ENCODE peak calls at places on chromosomes 12 and 14, in seven cellular contexts. Q, C, T, D, E, M and U are unnamed samples.

GRCh38 chr12:100348657-100349454 is 8.0 kb upstream of the SLC17A8 start:
- DNase-seq in Q (no peak), C (peak; percentile 55), T (peak; percentile 33), D (no peak), E (peak; percentile 54), M (no peak), U (peak; percentile 64)

GRCh38 chr14:90837355-90837754 is 21.1 kb upstream of the TTC7B start:
- DNase-seq in Q (no peak), C (no peak), T (no peak), D (no peak), E (no peak), M (no peak), U (no peak)

GRCh38 chr12:71780207-71780822 is 25.7 kb downstream of the RAB21 start:
- DNase-seq in Q (peak; percentile 27), C (peak; percentile 43), T (peak; percentile 16), D (no peak), E (peak; percentile 20), M (no peak), U (peak; percentile 68)

GRCh38 chr12:716506-716905 is 35.9 kb upstream of the WNK1 start:
- DNase-seq in Q (peak; percentile 19), C (no peak), T (no peak), D (no peak), E (no peak), M (no peak), U (no peak)

GRCh38 chr12:12613334-12613733 is 1.7 kb downstream of the CREBL2 start:
- DNase-seq in Q (no peak), C (no peak), T (no peak), D (no peak), E (no peak), M (no peak), U (no peak)

GRCh38 chr12:5567021-5567744 is 135.3 kb downstream of the NTF3 start:
- DNase-seq in Q (no peak), C (peak; percentile 19), T (no peak), D (no peak), E (no peak), M (no peak), U (no peak)

GRCh38 chr12:95582230-95583058 is 31.2 kb upstream of the USP44 start:
- DNase-seq in Q (no peak), C (peak; percentile 43), T (peak; percentile 51), D (no peak), E (peak; percentile 37), M (no peak), U (no peak)

GRCh38 chr14:23435540-23436326 is at the start of gene MYH7:
- DNase-seq in Q (no peak), C (no peak), T (no peak), D (no peak), E (peak; percentile 94), M (no peak), U (no peak)

GRCh38 chr14:22552001-22552826 is 36.8 kb downstream of the DAD1 start:
- DNase-seq in Q (no peak), C (no peak), T (no peak), D (no peak), E (no peak), M (no peak), U (no peak)

GRCh38 chr12:65229441-65229840 is 49.0 kb upstream of the MSRB3 start:
- DNase-seq in Q (no peak), C (no peak), T (no peak), D (no peak), E (no peak), M (no peak), U (no peak)

GRCh38 chr12:49068879-49069506 is 786 bp downstream of the RHEBL1 start:
- DNase-seq in Q (no peak), C (no peak), T (no peak), D (peak; percentile 58), E (no peak), M (no peak), U (no peak)

GRCh38 chr12:70154087-70154486 is 89.1 kb upstream of the CNOT2 start:
- DNase-seq in Q (no peak), C (no peak), T (peak; percentile 1), D (no peak), E (no peak), M (no peak), U (no peak)

GRCh38 chr12:107917912-107918800 is 143.7 kb downstream of the ASCL4 start:
- DNase-seq in Q (peak; percentile 23), C (peak; percentile 69), T (peak; percentile 32), D (no peak), E (peak; percentile 23), M (no peak), U (peak; percentile 75)

GRCh38 chr12:83210933-83211332 is 524.2 kb downstream of the TMTC2 start:
- DNase-seq in Q (no peak), C (no peak), T (no peak), D (no peak), E (no peak), M (no peak), U (no peak)

GRCh38 chr14:55399912-55400311 is 11.7 kb downstream of the ATG14 start:
- DNase-seq in Q (no peak), C (no peak), T (no peak), D (no peak), E (no peak), M (no peak), U (no peak)

GRCh38 chr12:63978519-63978918 is 134.0 kb downstream of the SRGAP1 start:
- DNase-seq in Q (no peak), C (no peak), T (peak; percentile 58), D (no peak), E (peak; percentile 4), M (no peak), U (peak; percentile 7)

GRCh38 chr14:92456215-92457017 is 57.2 kb upstream of the RIN3 start:
- DNase-seq in Q (peak; percentile 34), C (peak; percentile 55), T (peak; percentile 50), D (peak; percentile 67), E (peak; percentile 59), M (no peak), U (peak; percentile 74)

GRCh38 chr14:69363055-69363454 is 35.0 kb downstream of the ERH start:
- DNase-seq in Q (no peak), C (peak; percentile 78), T (no peak), D (no peak), E (peak; percentile 6), M (no peak), U (no peak)

GRCh38 chr14:73168274-73168673 is 32.0 kb downstream of the PSEN1 start:
- DNase-seq in Q (no peak), C (no peak), T (no peak), D (no peak), E (no peak), M (no peak), U (no peak)

GRCh38 chr12:25416516-25416915 is 136.6 kb downstream of the LMNTD1 start:
- DNase-seq in Q (no peak), C (no peak), T (no peak), D (no peak), E (no peak), M (no peak), U (no peak)

GRCh38 chr12:112962561-112962960 is 15.8 kb upstream of the OAS2 start:
- DNase-seq in Q (no peak), C (no peak), T (no peak), D (no peak), E (no peak), M (no peak), U (no peak)

GRCh38 chr12:94649349-94650142 is 811 bp downstream of the TMCC3 start:
- DNase-seq in Q (no peak), C (peak; percentile 82), T (no peak), D (peak; percentile 76), E (no peak), M (no peak), U (peak; percentile 30)

GRCh38 chr12:119149270-119149669 is 29.5 kb upstream of the HSPB8 start:
- DNase-seq in Q (no peak), C (no peak), T (no peak), D (no peak), E (no peak), M (no peak), U (no peak)
- TF ChIP-seq JUND in Q (no peak), C (no peak), T (no peak), D (no peak), E (no peak), M (no peak), U (no peak)

GRCh38 chr14:100299238-100299560 is 7.0 kb downstream of the SLC25A29 start:
- DNase-seq in Q (no peak), C (no peak), T (no peak), D (no peak), E (no peak), M (no peak), U (no peak)
- TF ChIP-seq JUND in Q (no peak), C (no peak), T (no peak), D (no peak), E (no peak), M (no peak), U (no peak)

GRCh38 chr14:105355049-105355575 is 40.6 kb downstream of the PACS2 start:
- DNase-seq in Q (no peak), C (no peak), T (no peak), D (no peak), E (no peak), M (no peak), U (no peak)

GRCh38 chr14:105354541-105354940 is 40.0 kb downstream of the PACS2 start:
- DNase-seq in Q (no peak), C (no peak), T (no peak), D (no peak), E (no peak), M (no peak), U (no peak)

GRCh38 chr14:105351920-105352871 is 37.6 kb downstream of the PACS2 start:
- DNase-seq in Q (peak; percentile 76), C (peak; percentile 95), T (peak; percentile 73), D (peak; percentile 95), E (peak; percentile 85), M (peak; percentile 54), U (peak; percentile 98)

GRCh38 chr14:105351410-105351809 is 36.9 kb downstream of the PACS2 start:
- DNase-seq in Q (no peak), C (no peak), T (no peak), D (no peak), E (no peak), M (no peak), U (no peak)

GRCh38 chr14:105353163-105353562 is 38.6 kb downstream of the PACS2 start:
- DNase-seq in Q (no peak), C (no peak), T (no peak), D (no peak), E (no peak), M (no peak), U (no peak)
- TF ChIP-seq JUND in Q (no peak), C (no peak), T (no peak), D (no peak), E (no peak), M (no peak), U (no peak)

GRCh38 chr14:100028990-100029677 is 36.1 kb upstream of the EVL start:
- DNase-seq in Q (no peak), C (no peak), T (no peak), D (no peak), E (no peak), M (no peak), U (no peak)

GRCh38 chr14:100030441-100031153 is 34.6 kb upstream of the EVL start:
- DNase-seq in Q (no peak), C (no peak), T (no peak), D (no peak), E (no peak), M (no peak), U (no peak)

GRCh38 chr14:100031506-100032281 is 33.5 kb upstream of the EVL start:
- DNase-seq in Q (no peak), C (no peak), T (peak; percentile 71), D (no peak), E (no peak), M (no peak), U (no peak)

GRCh38 chr14:100025111-100025510 is 40.1 kb upstream of the EVL start:
- DNase-seq in Q (peak; percentile 52), C (peak; percentile 56), T (peak; percentile 35), D (no peak), E (peak; percentile 35), M (no peak), U (peak; percentile 63)

GRCh38 chr14:100027771-100028490 is 37.3 kb upstream of the EVL start:
- DNase-seq in Q (no peak), C (no peak), T (no peak), D (no peak), E (no peak), M (no peak), U (no peak)
- TF ChIP-seq JUND in Q (no peak), C (no peak), T (no peak), D (no peak), E (no peak), M (no peak), U (no peak)